ENCODE peak calls at places on chromosomes 11 and 22, in six cellular contexts. One of them, this sample, is unnamed. For H3K27me3, the result is how much of the 10 kb centered on the place peaks cover.

GRCh38 chr22:27238935-27239510 is 562.5 kb downstream of the MN1 start:
- DNase-seq in upper lobe of right lung: peak
- DNase-seq in tibial artery: peak
- DNase-seq in fibroblast of lung: peak
- DNase-seq in sigmoid colon: peak
- DNase-seq in left ventricle myocardium inferior: peak
- DNase-seq in this sample: no peak

GRCh38 chr11:130473056-130473794 is 24.8 kb downstream of the ADAMTS15 start:
- DNase-seq in upper lobe of right lung: no peak
- DNase-seq in tibial artery: peak
- DNase-seq in fibroblast of lung: no peak
- DNase-seq in sigmoid colon: no peak
- DNase-seq in left ventricle myocardium inferior: no peak
- DNase-seq in this sample: no peak

GRCh38 chr11:69215784-69216415 is 60.2 kb downstream of the SMIM38 start:
- DNase-seq in upper lobe of right lung: no peak
- DNase-seq in tibial artery: peak
- DNase-seq in fibroblast of lung: peak
- DNase-seq in sigmoid colon: no peak
- DNase-seq in left ventricle myocardium inferior: no peak
- DNase-seq in this sample: no peak

GRCh38 chr11:106222626-106223025 is 145.2 kb downstream of the AASDHPPT start:
- DNase-seq in upper lobe of right lung: no peak
- DNase-seq in tibial artery: no peak
- DNase-seq in fibroblast of lung: peak
- DNase-seq in sigmoid colon: no peak
- DNase-seq in left ventricle myocardium inferior: no peak
- DNase-seq in this sample: no peak

GRCh38 chr11:66718320-66718971 is 10.6 kb downstream of the SPTBN2 start:
- DNase-seq in upper lobe of right lung: peak
- DNase-seq in tibial artery: no peak
- DNase-seq in fibroblast of lung: no peak
- DNase-seq in sigmoid colon: no peak
- DNase-seq in left ventricle myocardium inferior: no peak
- DNase-seq in this sample: no peak

GRCh38 chr11:7911011-7911410 is 20.1 kb downstream of the OR10A6 start:
- DNase-seq in upper lobe of right lung: no peak
- DNase-seq in tibial artery: no peak
- DNase-seq in fibroblast of lung: no peak
- DNase-seq in sigmoid colon: no peak
- DNase-seq in left ventricle myocardium inferior: no peak
- DNase-seq in this sample: no peak

GRCh38 chr11:96567667-96568066 is 177.9 kb downstream of the JRKL start:
- DNase-seq in upper lobe of right lung: no peak
- DNase-seq in tibial artery: no peak
- DNase-seq in fibroblast of lung: no peak
- DNase-seq in sigmoid colon: no peak
- DNase-seq in left ventricle myocardium inferior: no peak
- DNase-seq in this sample: no peak

GRCh38 chr11:2995091-2995561 is 3.0 kb upstream of the NAP1L4 start:
- DNase-seq in upper lobe of right lung: no peak
- DNase-seq in tibial artery: no peak
- DNase-seq in fibroblast of lung: no peak
- DNase-seq in sigmoid colon: no peak
- DNase-seq in left ventricle myocardium inferior: no peak
- DNase-seq in this sample: no peak

GRCh38 chr22:25085930-25086901 is 113.4 kb upstream of the CRYBB3 start:
- DNase-seq in upper lobe of right lung: no peak
- DNase-seq in tibial artery: peak
- DNase-seq in fibroblast of lung: peak
- DNase-seq in sigmoid colon: no peak
- DNase-seq in left ventricle myocardium inferior: peak
- DNase-seq in this sample: peak

GRCh38 chr11:99505319-99505718 is 484.6 kb downstream of the CNTN5 start:
- DNase-seq in upper lobe of right lung: no peak
- DNase-seq in tibial artery: no peak
- DNase-seq in fibroblast of lung: peak
- DNase-seq in sigmoid colon: no peak
- DNase-seq in left ventricle myocardium inferior: no peak
- DNase-seq in this sample: no peak

GRCh38 chr11:117126223-117126965 is 17.7 kb upstream of the PAFAH1B2 start:
- DNase-seq in upper lobe of right lung: no peak
- DNase-seq in tibial artery: no peak
- DNase-seq in fibroblast of lung: no peak
- DNase-seq in sigmoid colon: no peak
- DNase-seq in left ventricle myocardium inferior: no peak
- DNase-seq in this sample: no peak

GRCh38 chr22:37752189-37753061 is 55.3 kb upstream of the GCAT start:
- DNase-seq in upper lobe of right lung: peak
- DNase-seq in tibial artery: peak
- DNase-seq in fibroblast of lung: peak
- DNase-seq in sigmoid colon: peak
- DNase-seq in left ventricle myocardium inferior: peak
- DNase-seq in this sample: no peak

GRCh38 chr11:33387586-33387985 is 130.4 kb downstream of the HIPK3 start:
- DNase-seq in upper lobe of right lung: no peak
- DNase-seq in tibial artery: no peak
- DNase-seq in fibroblast of lung: no peak
- DNase-seq in sigmoid colon: no peak
- DNase-seq in left ventricle myocardium inferior: no peak
- DNase-seq in this sample: peak

GRCh38 chr11:100676901-100677300 is 10.2 kb upstream of the ARHGAP42 start:
- DNase-seq in upper lobe of right lung: no peak
- DNase-seq in tibial artery: no peak
- DNase-seq in fibroblast of lung: no peak
- DNase-seq in sigmoid colon: no peak
- DNase-seq in left ventricle myocardium inferior: no peak
- DNase-seq in this sample: no peak

GRCh38 chr11:88105952-88106351 is 69.3 kb downstream of the RAB38 start:
- DNase-seq in upper lobe of right lung: no peak
- DNase-seq in tibial artery: no peak
- DNase-seq in fibroblast of lung: no peak
- DNase-seq in sigmoid colon: no peak
- DNase-seq in left ventricle myocardium inferior: no peak
- DNase-seq in this sample: peak

GRCh38 chr22:47151490-47151889 is 389.0 kb downstream of the TBC1D22A start:
- DNase-seq in upper lobe of right lung: no peak
- DNase-seq in tibial artery: no peak
- DNase-seq in fibroblast of lung: peak
- DNase-seq in sigmoid colon: no peak
- DNase-seq in left ventricle myocardium inferior: no peak
- DNase-seq in this sample: no peak

GRCh38 chr11:48064306-48064705 is 83.9 kb downstream of the PTPRJ start:
- DNase-seq in upper lobe of right lung: no peak
- DNase-seq in tibial artery: no peak
- DNase-seq in fibroblast of lung: peak
- DNase-seq in sigmoid colon: no peak
- DNase-seq in left ventricle myocardium inferior: no peak
- DNase-seq in this sample: no peak

GRCh38 chr22:38214248-38215056 is 12.7 kb downstream of the MAFF start:
- DNase-seq in upper lobe of right lung: peak
- DNase-seq in tibial artery: peak
- DNase-seq in fibroblast of lung: peak
- DNase-seq in sigmoid colon: peak
- DNase-seq in left ventricle myocardium inferior: peak
- DNase-seq in this sample: peak

GRCh38 chr11:126139541-126140091 is 71.8 kb downstream of the RPUSD4 start:
- DNase-seq in upper lobe of right lung: no peak
- DNase-seq in tibial artery: no peak
- DNase-seq in fibroblast of lung: peak
- DNase-seq in sigmoid colon: peak
- DNase-seq in left ventricle myocardium inferior: peak
- DNase-seq in this sample: no peak

GRCh38 chr11:95067042-95067827 is 516 bp downstream of the SRSF8 start:
- DNase-seq in upper lobe of right lung: peak
- DNase-seq in tibial artery: peak
- DNase-seq in fibroblast of lung: peak
- DNase-seq in sigmoid colon: peak
- DNase-seq in left ventricle myocardium inferior: peak
- DNase-seq in this sample: peak

DNA sequence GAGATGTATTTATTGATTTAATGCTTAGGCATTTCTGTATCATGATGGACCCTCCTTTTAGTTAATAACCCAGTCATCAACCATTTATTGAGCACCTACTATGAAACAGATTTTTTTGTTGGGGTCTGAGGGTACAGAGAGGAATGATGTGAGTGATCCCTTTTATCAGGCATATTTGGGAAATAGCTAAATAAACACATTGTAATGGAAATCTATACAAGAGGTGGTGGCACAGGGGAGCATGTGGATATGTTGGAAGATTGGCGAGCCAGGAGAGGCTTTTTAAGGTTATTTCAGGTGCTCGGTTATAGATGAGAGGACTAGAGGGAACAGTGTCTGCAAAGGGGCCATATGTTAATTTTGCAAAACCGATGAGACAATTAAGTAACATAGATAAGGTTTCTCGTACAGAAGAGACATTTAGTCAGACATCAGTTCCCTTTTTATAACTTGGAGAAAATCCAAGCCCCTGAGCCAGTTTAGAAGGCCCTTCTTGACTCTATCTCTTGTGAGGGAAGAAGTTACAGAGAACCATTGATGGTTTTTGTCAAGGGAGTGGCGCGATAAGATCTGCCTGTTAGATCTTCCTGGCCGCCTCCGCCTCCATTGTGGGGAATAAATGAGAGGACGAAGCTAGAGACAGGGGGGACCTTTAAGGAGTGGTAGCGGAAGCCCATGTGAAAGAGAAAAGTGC is 2.0 kb downstream of the ATXN10 start:
- DNase-seq in upper lobe of right lung: no peak
- DNase-seq in tibial artery: no peak
- DNase-seq in fibroblast of lung: no peak
- DNase-seq in sigmoid colon: no peak
- DNase-seq in left ventricle myocardium inferior: no peak
- DNase-seq in this sample: no peak
- H3K4me3 ChIP-seq in upper lobe of right lung: peak
- H3K4me3 ChIP-seq in tibial artery: no peak
- H3K4me3 ChIP-seq in fibroblast of lung: peak
- H3K4me3 ChIP-seq in sigmoid colon: no peak
- H3K4me3 ChIP-seq in left ventricle myocardium inferior: peak
- H3K4me3 ChIP-seq in this sample: peak

GRCh38 chr11:37710031-37710430 is 1112.0 kb upstream of the RAG2 start:
- DNase-seq in upper lobe of right lung: no peak
- DNase-seq in tibial artery: no peak
- DNase-seq in fibroblast of lung: peak
- DNase-seq in sigmoid colon: no peak
- DNase-seq in left ventricle myocardium inferior: no peak
- DNase-seq in this sample: no peak

GRCh38 chr11:37712246-37712645 is 1114.2 kb upstream of the RAG2 start:
- DNase-seq in upper lobe of right lung: no peak
- DNase-seq in tibial artery: no peak
- DNase-seq in fibroblast of lung: peak
- DNase-seq in sigmoid colon: no peak
- DNase-seq in left ventricle myocardium inferior: no peak
- DNase-seq in this sample: no peak
- TF ChIP-seq CTCF in upper lobe of right lung: no peak
- TF ChIP-seq CTCF in tibial artery: no peak
- TF ChIP-seq CTCF in fibroblast of lung: peak
- TF ChIP-seq CTCF in sigmoid colon: no peak
- TF ChIP-seq CTCF in left ventricle myocardium inferior: no peak
- TF ChIP-seq CTCF in this sample: no peak

GRCh38 chr11:116093065-116093464 is 588.9 kb upstream of the CADM1 start:
- DNase-seq in upper lobe of right lung: no peak
- DNase-seq in tibial artery: no peak
- DNase-seq in fibroblast of lung: no peak
- DNase-seq in sigmoid colon: no peak
- DNase-seq in left ventricle myocardium inferior: no peak
- DNase-seq in this sample: no peak
- H3K27me3 ChIP-seq in upper lobe of right lung: under half
- H3K27me3 ChIP-seq in tibial artery: under half
- H3K27me3 ChIP-seq in fibroblast of lung: under half
- H3K27me3 ChIP-seq in sigmoid colon: under half
- H3K27me3 ChIP-seq in left ventricle myocardium inferior: under half
- H3K27me3 ChIP-seq in this sample: under half

GRCh38 chr11:60844870-60845221 is 2.9 kb downstream of the CCDC86 start:
- DNase-seq in upper lobe of right lung: no peak
- DNase-seq in tibial artery: no peak
- DNase-seq in fibroblast of lung: no peak
- DNase-seq in sigmoid colon: no peak
- DNase-seq in left ventricle myocardium inferior: no peak
- DNase-seq in this sample: no peak
- H3K4me3 ChIP-seq in upper lobe of right lung: no peak
- H3K4me3 ChIP-seq in tibial artery: no peak
- H3K4me3 ChIP-seq in fibroblast of lung: peak
- H3K4me3 ChIP-seq in sigmoid colon: no peak
- H3K4me3 ChIP-seq in left ventricle myocardium inferior: no peak
- H3K4me3 ChIP-seq in this sample: peak

GRCh38 chr22:49045276-49045675 is 782.4 kb downstream of the BRD1 start:
- DNase-seq in upper lobe of right lung: no peak
- DNase-seq in tibial artery: peak
- DNase-seq in fibroblast of lung: no peak
- DNase-seq in sigmoid colon: no peak
- DNase-seq in left ventricle myocardium inferior: no peak
- DNase-seq in this sample: no peak

GRCh38 chr22:49048591-49048990 is 779.1 kb downstream of the BRD1 start:
- DNase-seq in upper lobe of right lung: no peak
- DNase-seq in tibial artery: peak
- DNase-seq in fibroblast of lung: no peak
- DNase-seq in sigmoid colon: no peak
- DNase-seq in left ventricle myocardium inferior: no peak
- DNase-seq in this sample: no peak

GRCh38 chr22:49046000-49046545 is 781.6 kb downstream of the BRD1 start:
- DNase-seq in upper lobe of right lung: no peak
- DNase-seq in tibial artery: peak
- DNase-seq in fibroblast of lung: no peak
- DNase-seq in sigmoid colon: no peak
- DNase-seq in left ventricle myocardium inferior: no peak
- DNase-seq in this sample: no peak

GRCh38 chr22:49047461-49047860 is 780.2 kb downstream of the BRD1 start:
- DNase-seq in upper lobe of right lung: no peak
- DNase-seq in tibial artery: no peak
- DNase-seq in fibroblast of lung: peak
- DNase-seq in sigmoid colon: no peak
- DNase-seq in left ventricle myocardium inferior: no peak
- DNase-seq in this sample: no peak

GRCh38 chr22:49046546-49047305 is 780.9 kb downstream of the BRD1 start:
- DNase-seq in upper lobe of right lung: peak
- DNase-seq in tibial artery: peak
- DNase-seq in fibroblast of lung: no peak
- DNase-seq in sigmoid colon: no peak
- DNase-seq in left ventricle myocardium inferior: no peak
- DNase-seq in this sample: no peak
- TF ChIP-seq CTCF in upper lobe of right lung: peak
- TF ChIP-seq CTCF in tibial artery: no peak
- TF ChIP-seq CTCF in fibroblast of lung: no peak
- TF ChIP-seq CTCF in sigmoid colon: peak
- TF ChIP-seq CTCF in left ventricle myocardium inferior: peak
- TF ChIP-seq CTCF in this sample: no peak

GRCh38 chr22:49136816-49137180 is 690.9 kb downstream of the BRD1 start:
- DNase-seq in upper lobe of right lung: no peak
- DNase-seq in tibial artery: no peak
- DNase-seq in fibroblast of lung: no peak
- DNase-seq in sigmoid colon: no peak
- DNase-seq in left ventricle myocardium inferior: no peak
- DNase-seq in this sample: no peak
- H3K27me3 ChIP-seq in upper lobe of right lung: under half
- H3K27me3 ChIP-seq in tibial artery: under half
- H3K27me3 ChIP-seq in fibroblast of lung: under half
- H3K27me3 ChIP-seq in sigmoid colon: under half
- H3K27me3 ChIP-seq in left ventricle myocardium inferior: half or more
- H3K27me3 ChIP-seq in this sample: under half

GRCh38 chr11:44316388-44317240 is 6.7 kb upstream of the ALX4 start:
- DNase-seq in upper lobe of right lung: peak
- DNase-seq in tibial artery: peak
- DNase-seq in fibroblast of lung: no peak
- DNase-seq in sigmoid colon: no peak
- DNase-seq in left ventricle myocardium inferior: no peak
- DNase-seq in this sample: no peak
- H3K4me3 ChIP-seq in upper lobe of right lung: peak
- H3K4me3 ChIP-seq in tibial artery: peak
- H3K4me3 ChIP-seq in fibroblast of lung: no peak
- H3K4me3 ChIP-seq in sigmoid colon: peak
- H3K4me3 ChIP-seq in left ventricle myocardium inferior: peak
- H3K4me3 ChIP-seq in this sample: no peak

GRCh38 chr11:8934735-8935478 is 2.2 kb upstream of the C11orf16 start:
- DNase-seq in upper lobe of right lung: no peak
- DNase-seq in tibial artery: no peak
- DNase-seq in fibroblast of lung: peak
- DNase-seq in sigmoid colon: no peak
- DNase-seq in left ventricle myocardium inferior: no peak
- DNase-seq in this sample: no peak
- TF ChIP-seq CTCF in upper lobe of right lung: no peak
- TF ChIP-seq CTCF in tibial artery: no peak
- TF ChIP-seq CTCF in fibroblast of lung: no peak
- TF ChIP-seq CTCF in sigmoid colon: no peak
- TF ChIP-seq CTCF in left ventricle myocardium inferior: no peak
- TF ChIP-seq CTCF in this sample: no peak

This sample was measured in GM06990.